ENCODE peak calls at places on chromosome 18, in nine cellular contexts. I is heart left ventricle, F is IMR-90, Y is spleen, K is testis, V is Peyer's patch, C is H54, U is NB4, T is body of pancreas. O is an unnamed sample.

GRCh38 chr18:8478166-8478967 is 130.9 kb upstream of the RAB12 start:
- DNase-seq in K (peak), V (peak), U (peak), I (peak), Y (peak), C (peak), F (peak), T (peak), O (peak)

GRCh38 chr18:59547691-59548182 is 149.5 kb downstream of the CCBE1 start:
- DNase-seq in Y (no peak), K (peak), F (peak), U (no peak), V (no peak), I (no peak), C (no peak), T (no peak), O (no peak)

GRCh38 chr18:23967321-23968089 is 47.0 kb upstream of the TTC39C start:
- DNase-seq in I (no peak), F (no peak), U (peak), Y (peak), C (no peak), V (no peak), K (no peak), T (no peak), O (no peak)

GRCh38 chr18:61785588-61785987 is 107.2 kb downstream of the RNF152 start:
- DNase-seq in C (no peak), K (no peak), T (no peak), F (no peak), Y (no peak), V (no peak), I (no peak), U (no peak), O (no peak)

GRCh38 chr18:79664525-79665125 is 15.0 kb upstream of the CTDP1 start:
- DNase-seq in T (no peak), F (peak), I (no peak), Y (no peak), K (no peak), U (no peak), C (no peak), V (no peak), O (peak)

GRCh38 chr18:78973357-78974083 is 6.1 kb upstream of the SALL3 start:
- DNase-seq in T (no peak), V (no peak), K (no peak), I (no peak), C (no peak), F (no peak), Y (no peak), U (no peak), O (no peak)

GRCh38 chr18:79248495-79249078 is 147.1 kb upstream of the NFATC1 start:
- DNase-seq in C (no peak), K (no peak), U (no peak), T (no peak), V (no peak), I (no peak), Y (no peak), F (peak), O (no peak)

GRCh38 chr18:60905699-60906098 is 427.5 kb upstream of the CDH20 start:
- DNase-seq in U (no peak), I (no peak), T (no peak), V (no peak), Y (no peak), K (no peak), F (no peak), C (no peak), O (no peak)

GRCh38 chr18:48052845-48053244 is 122.4 kb upstream of the SMAD2 start:
- DNase-seq in Y (no peak), I (no peak), U (no peak), T (no peak), F (no peak), C (no peak), K (no peak), V (peak), O (no peak)

GRCh38 chr18:13614701-13615288 is 111.6 kb downstream of the FAM210A start:
- DNase-seq in V (no peak), C (no peak), Y (peak), U (no peak), K (no peak), T (no peak), I (no peak), F (no peak), O (no peak)
- TF ChIP-seq POLR2A in V (no peak), C (no peak), Y (no peak), U (no peak), K (no peak), T (no peak), I (no peak), F (no peak), O (no peak)

DNA sequence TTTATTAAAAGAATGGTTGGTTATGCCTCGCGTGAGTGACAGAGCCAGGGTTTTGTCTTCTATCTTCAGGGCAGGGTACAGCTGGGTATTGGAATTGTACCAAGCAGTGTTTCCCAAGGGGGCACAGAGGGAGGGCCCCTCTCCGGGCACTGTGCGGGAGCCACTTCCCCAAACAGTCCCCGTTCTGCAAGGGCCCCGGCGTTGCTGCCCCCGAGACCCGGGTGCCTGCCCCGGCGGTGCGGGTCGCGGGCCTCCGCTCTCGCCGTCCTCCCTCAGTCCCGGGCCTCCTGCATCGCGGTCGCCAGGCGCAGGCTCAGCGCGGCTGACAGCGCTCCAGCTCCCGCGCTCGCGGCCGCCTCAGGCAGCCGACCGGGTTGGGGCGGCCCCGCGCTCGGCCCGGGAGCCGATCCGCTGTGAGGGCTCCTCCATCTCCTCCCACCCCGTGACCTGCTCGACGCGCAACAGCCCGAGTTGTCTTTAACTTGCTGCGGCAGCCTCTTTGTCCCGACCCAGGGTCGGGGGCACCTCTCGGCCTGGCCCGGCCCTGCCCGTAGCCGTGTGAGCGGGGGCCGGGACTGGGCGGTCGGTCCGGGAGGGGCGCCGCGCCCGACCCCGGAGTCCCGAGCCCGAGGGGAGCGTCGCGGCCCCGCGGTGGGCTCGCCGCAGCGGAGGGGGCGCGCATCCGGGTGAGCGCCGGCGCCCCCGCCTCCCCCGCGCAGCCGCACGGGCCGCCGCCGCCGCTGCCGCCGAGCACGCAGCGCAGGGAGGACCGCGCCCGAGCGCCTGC is 599 bp upstream of the GALNT1 start:
- DNase-seq in K (peak), Y (peak), F (peak), T (peak), I (peak), U (peak), V (peak), C (peak), O (peak)
- TF ChIP-seq POLR2A in K (no peak), Y (no peak), F (no peak), T (no peak), I (no peak), U (no peak), V (peak), C (peak), O (no peak)

GRCh38 chr18:56158676-56159075 is 479.7 kb downstream of the TXNL1 start:
- DNase-seq in Y (no peak), K (no peak), I (no peak), C (no peak), T (no peak), U (no peak), F (peak), V (no peak), O (no peak)

GRCh38 chr18:56165601-56166355 is 472.6 kb downstream of the TXNL1 start:
- DNase-seq in K (no peak), F (no peak), V (no peak), T (peak), C (no peak), I (no peak), Y (no peak), U (no peak), O (no peak)

GRCh38 chr18:56162871-56163270 is 475.5 kb downstream of the TXNL1 start:
- DNase-seq in U (no peak), T (peak), K (no peak), C (no peak), F (no peak), Y (no peak), I (no peak), V (no peak), O (no peak)

GRCh38 chr18:56162316-56162715 is 476.1 kb downstream of the TXNL1 start:
- DNase-seq in V (no peak), C (no peak), F (peak), U (no peak), I (no peak), T (no peak), Y (no peak), K (no peak), O (no peak)

GRCh38 chr18:56161604-56162003 is 476.8 kb downstream of the TXNL1 start:
- DNase-seq in K (no peak), V (no peak), C (no peak), F (no peak), I (no peak), U (no peak), T (peak), Y (no peak), O (no peak)
- TF ChIP-seq POLR2A in K (no peak), V (no peak), C (no peak), F (no peak), I (no peak), U (no peak), T (no peak), Y (no peak), O (no peak)

GRCh38 chr18:63155169-63155852 is 164.3 kb downstream of the BCL2 start:
- DNase-seq in T (peak), Y (peak), F (no peak), U (peak), K (peak), I (peak), V (peak), C (peak), O (peak)
- TF ChIP-seq POLR2A in T (no peak), Y (no peak), F (no peak), U (no peak), K (no peak), I (no peak), V (no peak), C (no peak), O (no peak)